ENCODE peak calls at places on chromosome 22, in five cellular contexts. T, V, D, K and B are unnamed samples.

GRCh38 chr22:19480789-19481188 is 1.1 kb downstream of the CDC45 start:
- DNase-seq in T (no peak), K (no peak), D (no peak), V (no peak), B (no peak)

GRCh38 chr22:41731609-41732008 is 32.3 kb downstream of the MEI1 start:
- DNase-seq in D (no peak), V (no peak), T (no peak), K (no peak), B (no peak)

GRCh38 chr22:48391171-48391711 is 1436.4 kb downstream of the BRD1 start:
- DNase-seq in K (no peak), D (no peak), T (no peak), V (no peak), B (no peak)

GRCh38 chr22:32502346-32502745 is 27.7 kb downstream of the FBXO7 start:
- DNase-seq in V (no peak), K (no peak), D (no peak), T (no peak), B (no peak)

GRCh38 chr22:45029501-45029900 is 19.7 kb upstream of the PHF21B start:
- DNase-seq in K (no peak), V (no peak), D (no peak), T (no peak), B (no peak)

GRCh38 chr22:26711205-26711958 is 54.0 kb downstream of the MIAT start:
- DNase-seq in D (no peak), K (no peak), V (no peak), T (no peak), B (no peak)

GRCh38 chr22:43263645-43264514 is 76.9 kb upstream of the TTLL12 start:
- DNase-seq in V (peak; percentile 75), T (no peak), K (peak; percentile 64), D (peak; percentile 79), B (peak; percentile 70)

GRCh38 chr22:46352276-46352675 is 16.8 kb downstream of the TRMU start:
- DNase-seq in D (no peak), K (no peak), V (no peak), T (no peak), B (no peak)

GRCh38 chr22:28883917-28884753 is 763 bp downstream of the ZNRF3 start:
- DNase-seq in T (no peak), V (no peak), D (peak; percentile 22), K (peak; percentile 36), B (no peak)

GRCh38 chr22:47055461-47055860 is 293.0 kb downstream of the TBC1D22A start:
- DNase-seq in K (no peak), T (no peak), D (no peak), V (no peak), B (no peak)

GRCh38 chr22:19429950-19430889 is 1.3 kb downstream of the HIRA start:
- DNase-seq in D (no peak), T (no peak), K (peak; percentile 23), V (peak; percentile 20), B (no peak)

GRCh38 chr22:27669798-27670599 is 131.6 kb downstream of the MN1 start:
- DNase-seq in K (no peak), V (no peak), D (no peak), T (no peak), B (no peak)

GRCh38 chr22:31346733-31347250 is 646 bp upstream of the PATZ1 start:
- DNase-seq in D (no peak), K (peak; percentile 68), V (peak; percentile 28), T (no peak), B (no peak)

GRCh38 chr22:37820350-37820749 is 2.8 kb upstream of the GALR3 start:
- DNase-seq in D (no peak), V (no peak), K (no peak), T (no peak), B (no peak)

GRCh38 chr22:27416553-27417427 is 384.8 kb downstream of the MN1 start:
- DNase-seq in D (no peak), T (no peak), K (peak; percentile 82), V (no peak), B (no peak)

GRCh38 chr22:39207141-39208012 is 37.4 kb downstream of the PDGFB start:
- DNase-seq in V (no peak), D (no peak), K (no peak), T (no peak), B (no peak)

GRCh38 chr22:49871482-49871881 is 17.8 kb downstream of the ZBED4 start:
- DNase-seq in T (no peak), V (no peak), K (no peak), D (no peak), B (no peak)

GRCh38 chr22:43826142-43827093 is 14.3 kb upstream of the EFCAB6 start:
- DNase-seq in D (no peak), K (peak; percentile 64), V (no peak), T (no peak), B (no peak)

GRCh38 chr22:45318168-45318557 is 8.4 kb downstream of the FAM118A start:
- DNase-seq in T (peak; percentile 36), V (peak; percentile 72), D (peak; percentile 83), K (no peak), B (peak; percentile 66)

GRCh38 chr22:36417281-36417686 is 29.5 kb upstream of the MYH9 start:
- DNase-seq in D (no peak), K (no peak), V (no peak), T (no peak), B (no peak)

GRCh38 chr22:39502109-39502788 is at the start of gene MIEF1:
- DNase-seq in D (peak; percentile 85), K (peak; percentile 94), T (peak; percentile 75), V (peak; percentile 91), B (peak; percentile 95)

GRCh38 chr22:47687776-47688175 is 925.3 kb downstream of the TBC1D22A start:
- DNase-seq in V (no peak), T (no peak), K (no peak), D (no peak), B (no peak)

GRCh38 chr22:48819991-48820390 is 1007.7 kb downstream of the BRD1 start:
- DNase-seq in T (no peak), K (no peak), D (no peak), V (no peak), B (no peak)

GRCh38 chr22:30867746-30868662 is 100.6 kb downstream of the MORC2 start:
- DNase-seq in K (no peak), D (no peak), T (no peak), V (no peak), B (no peak)

GRCh38 chr22:49179886-49180682 is 647.6 kb downstream of the BRD1 start:
- DNase-seq in K (no peak), D (no peak), V (no peak), T (no peak), B (no peak)

GRCh38 chr22:32685527-32685926 is 116.0 kb upstream of the TIMP3 start:
- DNase-seq in T (no peak), K (no peak), D (no peak), V (no peak), B (no peak)

GRCh38 chr22:26722159-26722558 is 64.8 kb downstream of the MIAT start:
- DNase-seq in D (no peak), V (no peak), K (no peak), T (no peak), B (no peak)